ENCODE peak calls at places on chromosomes 6 and 20, in five cellular contexts. G, Z, N, V and K are unnamed samples.

GRCh38 chr20:61644387-61645076 is 392.5 kb downstream of the CDH4 start:
- DNase-seq in N (no peak), V (no peak), G (no peak), Z (no peak), K (no peak)

GRCh38 chr6:1903780-1904493 is 294.2 kb downstream of the FOXC1 start:
- DNase-seq in G (no peak), N (no peak), V (no peak), Z (no peak), K (no peak)

GRCh38 chr20:38831049-38831691 is 25.7 kb downstream of the PPP1R16B start:
- DNase-seq in Z (no peak), N (no peak), V (no peak), G (no peak), K (no peak)

GRCh38 chr6:20182926-20183521 is 29.2 kb downstream of the MBOAT1 start:
- DNase-seq in G (peak), V (no peak), N (no peak), Z (peak), K (peak)

GRCh38 chr20:13099676-13100075 is 90.9 kb downstream of the SPTLC3 start:
- DNase-seq in V (no peak), G (no peak), N (no peak), Z (no peak), K (peak)

GRCh38 chr20:34049897-34050695 is 56.4 kb downstream of the RALY start:
- DNase-seq in Z (no peak), N (no peak), G (no peak), V (no peak), K (no peak)

GRCh38 chr6:1367771-1368170 is 21.6 kb upstream of the FOXF2 start:
- DNase-seq in N (no peak), G (no peak), Z (no peak), V (no peak), K (no peak)

GRCh38 chr6:25369450-25370086 is 90.4 kb downstream of the CARMIL1 start:
- DNase-seq in G (no peak), V (no peak), Z (peak), N (no peak), K (no peak)

GRCh38 chr6:170032706-170033309 is 258.1 kb downstream of the DLL1 start:
- DNase-seq in V (no peak), Z (no peak), N (no peak), G (no peak), K (no peak)

GRCh38 chr6:158150701-158151100 is 17.4 kb downstream of the SERAC1 start:
- DNase-seq in N (no peak), Z (peak), G (no peak), V (no peak), K (no peak)

GRCh38 chr6:10401632-10402223 is 13.1 kb downstream of the TFAP2A start:
- DNase-seq in G (no peak), Z (no peak), V (no peak), N (no peak), K (no peak)

GRCh38 chr6:1605822-1606532 is 3.7 kb upstream of the FOXC1 start:
- DNase-seq in G (no peak), N (no peak), V (no peak), Z (no peak), K (no peak)

GRCh38 chr6:83514877-83515466 is 2.6 kb downstream of the PRSS35 start:
- DNase-seq in N (peak), G (no peak), V (no peak), Z (peak), K (peak)

GRCh38 chr6:31042801-31043200 is 32.5 kb downstream of the MUC22 start:
- DNase-seq in Z (peak), N (peak), V (no peak), G (no peak), K (no peak)

GRCh38 chr6:153328194-153328593 is 197.1 kb upstream of the RGS17 start:
- DNase-seq in V (no peak), G (no peak), Z (peak), N (no peak), K (no peak)

GRCh38 chr20:38970302-38970701 is 8.2 kb downstream of the DHX35 start:
- DNase-seq in N (no peak), Z (no peak), V (no peak), G (no peak), K (no peak)

GRCh38 chr20:2104236-2104635 is 2.6 kb downstream of the STK35 start:
- DNase-seq in G (no peak), V (no peak), Z (no peak), N (no peak), K (no peak)

GRCh38 chr6:3977875-3978711 is 100.8 kb downstream of the FAM217A start:
- DNase-seq in G (peak), N (peak), V (peak), Z (peak), K (no peak)

GRCh38 chr6:37110455-37111155 is 59.3 kb upstream of the PIM1 start:
- DNase-seq in V (no peak), Z (no peak), N (no peak), G (no peak), K (no peak)

GRCh38 chr6:143999406-143999805 is 8.7 kb downstream of the PLAGL1 start:
- DNase-seq in G (no peak), N (no peak), V (no peak), Z (peak), K (peak)

GRCh38 chr20:61628901-61629300 is 376.8 kb downstream of the CDH4 start:
- DNase-seq in V (no peak), Z (no peak), N (no peak), G (no peak), K (peak)

GRCh38 chr20:25064561-25064960 is 6.6 kb upstream of the ACSS1 start:
- DNase-seq in Z (no peak), G (no peak), V (no peak), N (no peak), K (no peak)

GRCh38 chr20:37984018-37984785 is 49.1 kb downstream of the TTI1 start:
- DNase-seq in G (no peak), N (no peak), Z (no peak), V (no peak), K (no peak)

GRCh38 chr20:24913076-24913628 is 35.9 kb upstream of the CST7 start:
- DNase-seq in Z (no peak), G (no peak), V (no peak), N (no peak), K (no peak)

GRCh38 chr20:5945963-5946362 is 4.4 kb downstream of the TRMT6 start:
- DNase-seq in N (no peak), V (no peak), G (no peak), Z (peak), K (peak)

GRCh38 chr6:155219858-155220301 is 43.9 kb upstream of the CLDN20 start:
- DNase-seq in Z (no peak), N (no peak), G (no peak), V (no peak), K (no peak)

GRCh38 chr6:135887069-135887468 is 35.6 kb downstream of the PDE7B start:
- DNase-seq in Z (no peak), N (no peak), V (no peak), G (no peak), K (no peak)

GRCh38 chr6:66623050-66623449 is 916.0 kb upstream of the EYS start:
- DNase-seq in Z (no peak), V (no peak), G (no peak), N (no peak), K (no peak)

GRCh38 chr6:17015551-17016381 is 86.1 kb upstream of the STMND1 start:
- DNase-seq in N (no peak), G (no peak), V (no peak), Z (no peak), K (no peak)

GRCh38 chr6:1612902-1613301 is 3.2 kb downstream of the FOXC1 start:
- DNase-seq in V (no peak), G (no peak), N (no peak), Z (peak), K (no peak)

GRCh38 chr20:3658708-3659491 is 4.3 kb downstream of the GFRA4 start:
- DNase-seq in N (no peak), V (no peak), G (no peak), Z (peak), K (no peak)

GRCh38 chr20:41935259-41935791 is 317.1 kb upstream of the CHD6 start:
- DNase-seq in Z (no peak), N (no peak), V (no peak), G (no peak), K (no peak)